ENCODE peak calls at places on chromosomes 7 and 10, in seven cellular contexts. G is GM12878, Y is stomach, Z is transverse colon, R is GM23338, B is prostate gland, I is spleen. D is an unnamed sample.
A peak's percentile ranks its signal among the peaks of the same experiment; 100 is the strongest.

GRCh38 chr7:33623267-33623666 is 282.1 kb upstream of the BMPER start:
- DNase-seq in Z (no peak), B (no peak), I (no peak), G (no peak), Y (no peak), R (no peak), D (no peak)

GRCh38 chr10:86960003-86960862 is 1.8 kb downstream of the SNCG start:
- DNase-seq in Y (no peak), B (no peak), G (peak; percentile 35), R (peak; percentile 89), I (peak; percentile 78), Z (peak; percentile 52), D (no peak)

GRCh38 chr10:48698971-48699627 is 14.4 kb downstream of the WDFY4 start:
- DNase-seq in G (no peak), I (no peak), Y (no peak), B (no peak), R (no peak), Z (no peak), D (no peak)

GRCh38 chr7:3597243-3597642 is 296.2 kb downstream of the SDK1 start:
- DNase-seq in G (no peak), Z (no peak), B (no peak), I (peak; percentile 85), R (no peak), Y (no peak), D (no peak)

GRCh38 chr10:91551856-91552255 is 81.0 kb downstream of the PPP1R3C start:
- DNase-seq in Y (peak; percentile 38), B (no peak), Z (no peak), G (no peak), I (no peak), R (peak; percentile 92), D (no peak)

GRCh38 chr10:124200011-124200410 is 106.6 kb upstream of the CHST15 start:
- DNase-seq in Y (no peak), Z (no peak), G (no peak), I (no peak), B (no peak), R (no peak), D (no peak)

GRCh38 chr10:110326351-110327032 is 21.8 kb upstream of the SMNDC1 start:
- DNase-seq in Z (no peak), B (no peak), G (peak; percentile 51), R (no peak), Y (no peak), I (no peak), D (no peak)

GRCh38 chr10:44477021-44477420 is 92.1 kb upstream of the CXCL12 start:
- DNase-seq in B (no peak), G (no peak), I (no peak), Z (no peak), Y (no peak), R (no peak), D (no peak)

GRCh38 chr10:37490266-37490665 is 364.9 kb downstream of the ANKRD30A start:
- DNase-seq in Z (no peak), G (no peak), R (no peak), Y (no peak), B (no peak), I (no peak), D (no peak)

GRCh38 chr7:16365952-16366351 is 55.4 kb downstream of the CRPPA start:
- DNase-seq in I (no peak), B (no peak), Y (no peak), R (no peak), G (no peak), Z (no peak), D (no peak)

GRCh38 chr7:101858437-101859385 is 41.3 kb downstream of the CUX1 start:
- DNase-seq in B (no peak), Z (no peak), Y (no peak), G (no peak), R (no peak), I (no peak), D (no peak)

GRCh38 chr10:71911296-71911954 is 52.8 kb upstream of the CHST3 start:
- DNase-seq in Z (no peak), G (no peak), I (no peak), R (no peak), B (no peak), Y (no peak), D (no peak)

GRCh38 chr10:124030711-124031110 is 62.7 kb downstream of the CHST15 start:
- DNase-seq in Z (no peak), R (no peak), I (peak; percentile 49), B (no peak), Y (no peak), G (no peak), D (no peak)

GRCh38 chr7:117673839-117674238 is 194.0 kb downstream of the CFTR start:
- DNase-seq in B (peak; percentile 43), Z (no peak), Y (no peak), G (no peak), I (no peak), R (no peak), D (no peak)

GRCh38 chr10:84447701-84448400 is 119.5 kb downstream of the CCSER2 start:
- DNase-seq in I (no peak), R (peak; percentile 15), Y (no peak), G (no peak), B (no peak), Z (no peak), D (no peak)
- H3K27me3 ChIP-seq in I (no peaks in the 10 kb centered on the region), R (no peaks in the 10 kb centered on the region), Y (no peaks in the 10 kb centered on the region), G (no peaks in the 10 kb centered on the region), B (no peaks in the 10 kb centered on the region), Z (no peaks in the 10 kb centered on the region), D (no peaks in the 10 kb centered on the region)

GRCh38 chr7:134565643-134566136 is 16.8 kb downstream of the AKR1B15 start:
- DNase-seq in G (no peak), R (no peak), I (no peak), B (peak; percentile 33), Y (no peak), Z (no peak), D (no peak)

GRCh38 chr7:134558370-134558769 is 9.5 kb downstream of the AKR1B15 start:
- DNase-seq in B (no peak), I (no peak), Y (no peak), Z (no peak), R (no peak), G (no peak), D (no peak)

GRCh38 chr7:134567368-134567767 is 18.5 kb downstream of the AKR1B15 start:
- DNase-seq in Z (no peak), I (no peak), G (no peak), Y (no peak), B (no peak), R (no peak), D (no peak)

GRCh38 chr7:134557391-134557790 is 8.5 kb downstream of the AKR1B15 start:
- DNase-seq in G (no peak), Y (no peak), Z (no peak), R (no peak), I (no peak), B (no peak), D (no peak)

DNA sequence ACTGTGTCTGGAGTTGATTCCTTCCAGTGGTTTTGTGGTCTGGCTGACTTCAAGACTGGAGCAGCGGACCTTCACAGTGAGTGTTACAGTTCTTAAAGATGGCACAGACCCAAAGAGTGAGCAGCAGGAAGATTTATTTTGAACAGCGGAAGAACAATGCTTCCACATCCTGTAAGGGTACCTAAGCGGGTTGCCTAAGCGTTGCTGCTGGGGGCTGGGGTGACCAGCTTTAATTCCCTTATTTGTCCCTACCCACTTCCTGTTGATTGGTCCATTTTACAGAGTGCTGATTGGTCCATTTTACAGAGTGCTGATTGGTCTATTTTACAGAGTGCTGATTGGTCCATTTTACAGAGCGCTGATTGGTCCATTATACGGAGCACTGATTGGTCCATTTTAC is 13.2 kb downstream of the AKR1B15 start:
- DNase-seq in I (no peak), B (no peak), R (no peak), Y (no peak), G (no peak), Z (no peak), D (no peak)
- H3K27ac ChIP-seq in I (no peak overlapping the region), B (no peak overlapping the region), R (no peak overlapping the region), Y (no peak overlapping the region), G (no peak overlapping the region), Z (no peak overlapping the region), D (peak overlapping the region; percentile 68)

GRCh38 chr10:58457761-58458616 is 54.7 kb upstream of the BICC1 start:
- DNase-seq in R (no peak), I (no peak), Y (no peak), Z (peak; percentile 30), G (no peak), B (no peak), D (peak; percentile 39)
- TF ChIP-seq POLR2AphosphoS5 in R (no peak), I (no peak), Y (no peak), Z (peak; percentile 82), G (no peak), B (no peak), D (peak; percentile 20)

GRCh38 chr7:139782932-139783331 is 5.1 kb upstream of the HIPK2 start:
- DNase-seq in Z (no peak), R (no peak), G (no peak), I (no peak), Y (no peak), B (no peak), D (no peak)
- H3K27me3 ChIP-seq in Z (peaks cover 12% of the 10 kb centered on the region), R (peaks cover 29% of the 10 kb centered on the region), G (peaks cover 10% of the 10 kb centered on the region), I (no peaks in the 10 kb centered on the region), Y (no peaks in the 10 kb centered on the region), B (no peaks in the 10 kb centered on the region), D (no peaks in the 10 kb centered on the region)

DNA sequence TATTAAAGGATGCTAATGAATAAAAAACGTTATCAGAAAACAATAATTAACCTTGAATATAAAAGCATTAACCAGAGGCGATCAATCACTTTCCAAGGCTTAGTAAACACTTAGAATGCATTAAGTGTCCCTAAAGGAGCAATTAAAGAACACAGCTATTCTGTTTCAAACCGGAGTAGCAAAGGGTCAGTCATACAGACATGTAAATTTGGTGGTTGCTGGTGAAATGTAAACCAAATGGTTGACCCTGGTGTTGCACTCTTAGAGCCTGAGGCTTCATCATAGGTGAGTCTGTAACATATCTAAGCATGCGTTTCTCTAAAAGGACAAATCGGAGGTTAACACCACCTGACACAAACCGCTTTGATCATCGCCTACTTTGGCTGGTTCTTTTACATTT is 1280.1 kb downstream of the TYW1 start:
- DNase-seq in G (no peak), Z (no peak), I (no peak), Y (no peak), B (no peak), R (no peak), D (no peak)
- H3K27ac ChIP-seq in G (no peak overlapping the region), Z (no peak overlapping the region), I (no peak overlapping the region), Y (no peak overlapping the region), B (no peak overlapping the region), R (no peak overlapping the region), D (no peak overlapping the region)

DNA sequence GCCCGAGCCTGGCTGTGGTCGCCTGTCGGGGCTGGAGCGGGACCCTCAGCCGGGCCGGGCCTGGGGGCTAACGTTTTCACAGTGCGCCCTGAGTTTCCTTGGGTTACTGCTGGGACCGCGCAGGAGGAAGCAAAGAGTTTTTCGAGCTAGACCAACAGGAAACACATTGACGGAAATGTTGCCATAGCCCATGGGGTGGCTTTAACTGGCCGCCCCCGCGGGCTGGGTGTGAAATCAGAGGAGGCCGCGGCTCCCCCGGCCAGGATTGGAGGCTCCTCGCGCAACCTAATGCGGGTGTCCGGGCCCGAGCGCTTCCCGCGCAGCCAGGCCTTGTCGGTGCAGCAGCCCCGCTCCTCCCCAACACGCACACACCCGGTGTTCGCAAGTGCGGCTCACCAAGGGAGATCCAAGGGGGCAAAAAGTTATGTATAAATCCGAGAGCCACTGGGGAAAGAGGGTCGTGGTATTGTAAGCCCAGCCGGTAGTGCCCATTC is 1.9 kb downstream of the HHEX start:
- DNase-seq in I (peak; percentile 95), Z (peak; percentile 45), R (peak; percentile 56), Y (peak; percentile 33), B (no peak), G (no peak), D (no peak)
- TF ChIP-seq POLR2AphosphoS5 in I (peak; percentile 91), Z (peak; percentile 9), R (no peak), Y (peak; percentile 35), B (no peak), G (no peak), D (no peak)

D was measured in breast epithelium.